ENCODE peak calls at places on chromosome 7, in seven cellular contexts. W, O, U, V, K, D and A are unnamed samples.

GRCh38 chr7:43781726-43782607 is 23.5 kb downstream of the BLVRA start:
- DNase-seq in U (peak; percentile 20), V (no peak), W (no peak), D (no peak), O (peak; percentile 90), K (no peak), A (no peak)

GRCh38 chr7:147803625-147804024 is 786.9 kb upstream of the C7orf33 start:
- DNase-seq in W (no peak), U (peak; percentile 73), D (no peak), K (no peak), V (no peak), O (no peak), A (no peak)

GRCh38 chr7:120991133-120991532 is 2.6 kb downstream of the CPED1 start:
- DNase-seq in D (no peak), W (no peak), K (no peak), O (no peak), V (no peak), U (no peak), A (no peak)

GRCh38 chr7:44379366-44380178 is 54.2 kb upstream of the CAMK2B start:
- DNase-seq in O (no peak), D (no peak), K (no peak), U (peak; percentile 29), V (no peak), W (no peak), A (no peak)

GRCh38 chr7:13109201-13109600 is 421.8 kb downstream of the ARL4A start:
- DNase-seq in W (no peak), D (no peak), U (no peak), K (no peak), V (no peak), O (no peak), A (no peak)

GRCh38 chr7:100887186-100887954 is 2.1 kb downstream of the UFSP1 start:
- DNase-seq in D (peak; percentile 39), V (peak; percentile 75), W (no peak), U (peak; percentile 54), K (no peak), O (no peak), A (no peak)

GRCh38 chr7:114851406-114852025 is 70.4 kb upstream of the MDFIC start:
- DNase-seq in V (no peak), K (no peak), D (no peak), W (no peak), O (no peak), U (no peak), A (no peak)

GRCh38 chr7:134374791-134375190 is 58.1 kb upstream of the SLC35B4 start:
- DNase-seq in O (no peak), V (no peak), U (no peak), W (no peak), D (no peak), K (no peak), A (no peak)

GRCh38 chr7:52017802-52018679 is 701.4 kb upstream of the COBL start:
- DNase-seq in V (peak; percentile 19), U (peak; percentile 13), K (peak; percentile 53), W (no peak), O (peak; percentile 58), D (no peak), A (peak; percentile 13)

GRCh38 chr7:130831817-130832481 is 97.9 kb upstream of the KLF14 start:
- DNase-seq in W (peak; percentile 41), K (no peak), V (peak; percentile 64), U (peak; percentile 74), O (peak; percentile 32), D (no peak), A (peak; percentile 45)

GRCh38 chr7:10412426-10413019 is 561.1 kb upstream of the PHF14 start:
- DNase-seq in V (peak; percentile 36), O (peak; percentile 30), U (peak; percentile 44), W (peak; percentile 16), D (no peak), K (no peak), A (peak; percentile 74)

GRCh38 chr7:26034386-26034785 is 117.6 kb upstream of the NFE2L3 start:
- DNase-seq in O (no peak), D (no peak), V (no peak), W (no peak), K (no peak), U (no peak), A (no peak)

GRCh38 chr7:31687024-31687423 is at the start of gene PPP1R17:
- DNase-seq in V (peak; percentile 13), W (no peak), U (peak; percentile 57), D (no peak), O (no peak), K (no peak), A (no peak)

GRCh38 chr7:148973256-148973655 is 55.0 kb downstream of the PDIA4 start:
- DNase-seq in D (no peak), K (no peak), U (no peak), O (no peak), V (no peak), W (no peak), A (no peak)

GRCh38 chr7:36605662-36606441 is 118.4 kb downstream of the AOAH start:
- DNase-seq in O (no peak), D (no peak), K (no peak), U (no peak), V (no peak), W (no peak), A (no peak)

GRCh38 chr7:27549621-27550020 is 113.1 kb downstream of the HIBADH start:
- DNase-seq in W (no peak), K (no peak), D (no peak), U (no peak), O (no peak), V (no peak), A (no peak)
- TF ChIP-seq JUND in W (no peak), K (no peak), D (no peak), U (no peak), O (no peak), V (no peak), A (no peak)

GRCh38 chr7:154769527-154769926 is 233.4 kb downstream of the PAXIP1 start:
- DNase-seq in W (no peak), V (no peak), O (no peak), U (no peak), D (no peak), K (no peak), A (no peak)

GRCh38 chr7:154769011-154769410 is 233.9 kb downstream of the PAXIP1 start:
- DNase-seq in D (no peak), U (no peak), V (no peak), O (no peak), W (no peak), K (no peak), A (no peak)

GRCh38 chr7:154767194-154767593 is 235.7 kb downstream of the PAXIP1 start:
- DNase-seq in U (no peak), K (no peak), D (no peak), V (no peak), O (no peak), W (no peak), A (no peak)

GRCh38 chr7:154770361-154770760 is 232.6 kb downstream of the PAXIP1 start:
- DNase-seq in O (no peak), W (no peak), K (no peak), U (no peak), D (no peak), V (no peak), A (no peak)

GRCh38 chr7:154767821-154768415 is 235.0 kb downstream of the PAXIP1 start:
- DNase-seq in V (no peak), W (no peak), O (no peak), K (no peak), U (peak; percentile 63), D (no peak), A (no peak)
- TF ChIP-seq JUND in V (no peak), W (no peak), O (no peak), K (no peak), U (no peak), D (no peak), A (no peak)

GRCh38 chr7:24824400-24824799 is 67.1 kb upstream of the GSDME start:
- DNase-seq in D (no peak), U (no peak), K (no peak), W (peak; percentile 75), V (no peak), O (no peak), A (no peak)

GRCh38 chr7:24819916-24820689 is 62.8 kb upstream of the GSDME start:
- DNase-seq in V (peak; percentile 86), D (no peak), W (peak; percentile 84), K (no peak), O (peak; percentile 74), U (peak; percentile 77), A (peak; percentile 77)

GRCh38 chr7:24824896-24825295 is 67.6 kb upstream of the GSDME start:
- DNase-seq in U (no peak), W (no peak), K (no peak), O (no peak), D (no peak), V (no peak), A (no peak)

GRCh38 chr7:24820730-24821044 is 63.4 kb upstream of the GSDME start:
- DNase-seq in K (no peak), D (no peak), U (no peak), W (no peak), O (peak; percentile 61), V (no peak), A (no peak)

DNA sequence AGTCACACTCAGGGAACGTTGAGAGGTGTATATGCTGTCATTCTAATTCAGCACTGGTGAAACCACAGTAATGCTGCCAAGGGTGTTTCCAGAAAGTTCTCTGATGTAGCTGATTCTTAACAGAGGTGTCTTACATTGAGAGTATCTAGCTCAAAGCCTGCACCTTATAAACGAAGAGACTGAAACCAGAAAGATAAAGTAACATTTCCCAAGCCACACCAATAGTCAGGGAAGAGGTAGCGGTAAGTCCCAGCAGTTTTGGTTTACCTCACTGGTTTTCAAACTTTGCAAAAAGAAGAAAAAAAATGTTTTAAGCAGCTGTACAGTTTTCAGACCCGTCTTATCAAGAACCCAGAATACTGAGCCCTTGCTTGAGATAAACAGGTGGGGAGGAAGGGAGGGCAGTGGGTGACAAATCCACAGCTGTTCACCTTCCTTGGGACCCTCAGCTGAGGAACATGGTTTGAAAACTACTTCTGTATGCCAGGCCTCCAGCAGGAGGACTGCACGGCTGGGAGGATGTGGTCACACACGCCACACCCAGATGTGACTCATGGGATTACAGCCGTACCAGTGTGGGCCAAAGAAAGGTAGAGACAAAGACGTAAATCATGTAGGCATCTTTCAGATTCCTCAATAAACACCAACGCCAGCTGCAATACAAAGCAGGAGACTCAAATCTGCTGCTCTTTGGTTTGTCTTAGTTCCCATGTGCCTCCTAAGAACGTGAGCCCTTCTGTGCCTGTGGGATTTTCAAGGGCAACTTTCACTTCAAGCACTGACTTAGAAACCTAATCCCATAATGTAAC is 64.0 kb upstream of the GSDME start:
- DNase-seq in O (peak; percentile 35), W (peak; percentile 95), V (peak; percentile 86), K (no peak), U (no peak), D (peak; percentile 88), A (peak; percentile 39)
- TF ChIP-seq JUND in O (no peak), W (peak; percentile 96), V (peak; percentile 98), K (no peak), U (peak; percentile 97), D (peak; percentile 41), A (no peak)

GRCh38 chr7:54697659-54698186 is 61.3 kb downstream of the SEC61G start:
- DNase-seq in O (no peak), U (peak; percentile 25), K (no peak), D (no peak), W (no peak), V (no peak), A (no peak)
- TF ChIP-seq JUND in O (no peak), U (no peak), K (no peak), D (no peak), W (no peak), V (no peak), A (no peak)